ENCODE peak calls at places on chromosomes 7 and 10, in six cellular contexts. O, H, I, Q, C and T are unnamed samples.
A peak's percentile ranks its signal among the peaks of the same experiment; 100 is the strongest.

GRCh38 chr7:159030490-159031134 is 114.1 kb downstream of the VIPR2 start:
- DNase-seq in C (peak; percentile 83), I (peak; percentile 69), H (peak; percentile 67), Q (no peak), O (no peak), T (peak; percentile 64)

GRCh38 chr10:98078774-98079173 is 48.4 kb upstream of the CRTAC1 start:
- DNase-seq in H (no peak), O (no peak), Q (no peak), I (no peak), C (no peak), T (no peak)

GRCh38 chr10:57679916-57680315 is 587.8 kb downstream of the IPMK start:
- DNase-seq in Q (no peak), H (no peak), O (no peak), I (no peak), C (no peak), T (no peak)

GRCh38 chr10:5589963-5590511 is 65.3 kb downstream of the CALML3 start:
- DNase-seq in H (no peak), Q (peak; percentile 76), C (no peak), O (peak; percentile 5), I (no peak), T (no peak)

GRCh38 chr7:32163141-32163806 is 93.1 kb upstream of the PDE1C start:
- DNase-seq in H (no peak), C (peak; percentile 69), I (peak; percentile 49), O (no peak), Q (peak; percentile 85), T (peak; percentile 78)

GRCh38 chr7:133319842-133320241 is 67.0 kb downstream of the EXOC4 start:
- DNase-seq in O (no peak), Q (no peak), I (no peak), C (no peak), H (no peak), T (no peak)

GRCh38 chr7:96479015-96479645 is 157.2 kb upstream of the SLC25A13 start:
- DNase-seq in H (no peak), C (no peak), O (no peak), I (no peak), Q (no peak), T (no peak)

GRCh38 chr7:51307811-51308737 is 8.5 kb downstream of the COBL start:
- DNase-seq in I (no peak), Q (no peak), O (no peak), H (no peak), C (no peak), T (no peak)

GRCh38 chr10:96889415-96890171 is 57.5 kb downstream of the LCOR start:
- DNase-seq in I (peak; percentile 66), H (no peak), Q (no peak), C (no peak), O (no peak), T (no peak)

GRCh38 chr7:139479620-139480019 is 3.9 kb downstream of the KLRG2 start:
- DNase-seq in O (no peak), Q (no peak), C (no peak), H (peak; percentile 58), I (no peak), T (no peak)

GRCh38 chr10:109773288-109773687 is 150.0 kb downstream of the XPNPEP1 start:
- DNase-seq in Q (no peak), O (no peak), I (no peak), H (no peak), C (no peak), T (no peak)

GRCh38 chr10:3755440-3756359 is 29.3 kb downstream of the KLF6 start:
- DNase-seq in C (no peak), I (no peak), H (no peak), O (no peak), Q (peak; percentile 64), T (no peak)

GRCh38 chr10:129963076-129963830 is 821 bp downstream of the EBF3 start:
- DNase-seq in H (no peak), O (no peak), C (peak; percentile 65), Q (peak; percentile 40), I (no peak), T (no peak)

GRCh38 chr10:24762161-24762924 is 38.7 kb upstream of the ARHGAP21 start:
- DNase-seq in C (no peak), I (no peak), H (no peak), Q (no peak), O (no peak), T (no peak)

GRCh38 chr7:158268851-158269535 is 318.6 kb downstream of the PTPRN2 start:
- DNase-seq in I (no peak), C (peak; percentile 52), H (peak; percentile 82), O (no peak), Q (no peak), T (no peak)

GRCh38 chr10:103585011-103585405 is 91.5 kb downstream of the NEURL1 start:
- DNase-seq in O (no peak), Q (no peak), I (no peak), H (no peak), C (no peak), T (no peak)

GRCh38 chr10:71889388-71889987 is 38.4 kb upstream of the PSAP start:
- DNase-seq in O (peak; percentile 16), C (no peak), I (no peak), H (no peak), Q (no peak), T (no peak)

GRCh38 chr7:23357190-23358093 is 58.3 kb downstream of the MALSU1 start:
- DNase-seq in Q (peak; percentile 56), H (no peak), C (no peak), I (no peak), O (no peak), T (no peak)

GRCh38 chr7:130334274-130334673 is 10.3 kb upstream of the CPA5 start:
- DNase-seq in C (no peak), H (no peak), Q (peak; percentile 22), O (no peak), I (peak; percentile 24), T (peak; percentile 27)

GRCh38 chr10:119191881-119192280 is 13.3 kb upstream of the PRDX3 start:
- DNase-seq in H (no peak), I (no peak), Q (no peak), O (no peak), C (peak; percentile 22), T (no peak)

GRCh38 chr7:28640026-28640425 is 227.7 kb downstream of the CREB5 start:
- DNase-seq in H (no peak), O (no peak), I (no peak), C (no peak), Q (no peak), T (no peak)

GRCh38 chr10:119447823-119448546 is 94.5 kb downstream of the RGS10 start:
- DNase-seq in C (no peak), H (no peak), O (peak; percentile 37), I (no peak), Q (no peak), T (no peak)

GRCh38 chr10:126921974-126922525 is 16.8 kb downstream of the DOCK1 start:
- DNase-seq in H (no peak), C (no peak), Q (peak; percentile 90), I (no peak), O (no peak), T (no peak)

GRCh38 chr10:122113161-122113944 is 124.4 kb downstream of the TACC2 start:
- DNase-seq in H (peak; percentile 84), C (peak; percentile 95), Q (peak; percentile 68), O (peak; percentile 81), I (peak; percentile 74), T (peak; percentile 80)

GRCh38 chr7:158649279-158649678 is 55.3 kb downstream of the NCAPG2 start:
- DNase-seq in C (no peak), O (no peak), H (no peak), I (peak; percentile 30), Q (peak; percentile 94), T (no peak)

DNA sequence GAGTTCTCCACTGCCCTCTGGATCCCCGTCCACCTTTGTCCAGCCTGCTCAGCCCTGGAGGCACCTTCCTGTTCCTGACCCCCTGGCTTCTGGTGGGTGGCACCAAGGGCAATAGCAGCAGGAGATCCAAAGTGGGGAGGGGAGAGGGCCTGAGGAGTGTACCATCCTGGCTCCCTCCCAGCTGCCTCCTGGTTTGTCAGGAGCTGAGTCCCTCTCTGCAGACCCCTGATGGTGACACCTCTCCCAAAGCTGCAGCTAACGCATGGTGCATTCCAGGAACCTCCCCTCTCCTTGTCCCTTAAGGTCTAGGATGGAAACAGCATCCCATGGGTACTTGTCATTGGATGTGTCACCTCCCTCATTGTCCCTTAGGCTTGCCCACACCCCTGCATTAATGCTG is 39.6 kb downstream of the VSTM4 start:
- DNase-seq in H (no peak), O (no peak), Q (no peak), I (no peak), C (no peak), T (no peak)
- TF ChIP-seq POLR2A in H (no peak), O (no peak), Q (no peak), I (no peak), C (no peak), T (no peak)

DNA sequence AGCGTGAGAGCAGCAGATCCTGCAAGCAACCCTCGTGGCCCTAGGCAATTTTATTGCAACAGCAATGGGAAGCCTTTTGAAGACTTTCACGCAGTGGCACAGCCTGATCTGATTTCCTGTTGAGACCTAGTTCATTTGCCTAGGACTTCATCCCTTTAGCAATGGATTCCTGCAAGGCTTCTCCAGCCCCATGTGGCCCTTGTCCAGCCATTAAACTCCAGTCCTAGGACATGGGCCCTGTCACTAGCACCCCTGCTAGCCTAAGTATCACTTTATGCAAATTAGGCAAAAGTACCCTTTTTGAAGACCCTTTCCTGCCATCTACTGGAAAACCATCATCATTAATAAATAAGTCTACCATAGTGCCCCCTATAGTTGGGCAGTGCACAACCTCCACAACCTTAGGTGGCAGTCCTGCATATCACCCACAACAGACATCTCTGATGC is 379.4 kb downstream of the GALNT17 start:
- DNase-seq in O (no peak), H (no peak), C (no peak), I (no peak), Q (no peak), T (no peak)
- TF ChIP-seq CTCF in O (no peak), H (no peak), C (no peak), I (peak; percentile 16), Q (no peak), T (no peak)

GRCh38 chr7:55490099-55490498 is 82.2 kb downstream of the VOPP1 start:
- DNase-seq in Q (no peak), O (no peak), H (no peak), C (no peak), I (no peak), T (no peak)

GRCh38 chr7:55489552-55489951 is 82.8 kb downstream of the VOPP1 start:
- DNase-seq in I (no peak), Q (no peak), O (no peak), C (no peak), H (no peak), T (no peak)

GRCh38 chr7:55488804-55489340 is 83.4 kb downstream of the VOPP1 start:
- DNase-seq in Q (no peak), C (peak; percentile 46), I (no peak), H (no peak), O (no peak), T (no peak)

GRCh38 chr7:55486991-55487390 is 85.3 kb downstream of the VOPP1 start:
- DNase-seq in H (no peak), C (no peak), Q (no peak), I (no peak), O (no peak), T (peak; percentile 43)

GRCh38 chr7:55488221-55488620 is 84.1 kb downstream of the VOPP1 start:
- DNase-seq in O (no peak), I (no peak), C (no peak), Q (no peak), H (no peak), T (no peak)
- TF ChIP-seq POLR2A in O (no peak), I (no peak), C (no peak), Q (no peak), H (no peak), T (no peak)

GRCh38 chr7:15175103-15175502 is 272.6 kb upstream of the DGKB start:
- DNase-seq in H (no peak), Q (no peak), C (no peak), O (no peak), I (no peak), T (no peak)
- TF ChIP-seq CTCF in H (no peak), Q (no peak), C (no peak), O (no peak), I (no peak), T (no peak)

GRCh38 chr7:73698410-73698809 is 15.0 kb downstream of the BUD23 start:
- DNase-seq in H (no peak), I (no peak), Q (no peak), O (no peak), C (no peak), T (no peak)
- TF ChIP-seq POLR2A in H (no peak), I (no peak), Q (no peak), O (no peak), C (no peak), T (no peak)